ENCODE peak calls at places on chromosomes 16 and 17, in four cellular contexts. One of them, this sample, is unnamed.

GRCh38 chr16:14538604-14539003 is 91.5 kb downstream of the PARN start:
- DNase-seq in transverse colon: no peak
- DNase-seq in IMR-90: no peak
- DNase-seq in body of pancreas: no peak
- DNase-seq in this sample: no peak

GRCh38 chr16:11836653-11837244 is 14.6 kb downstream of the RSL1D1 start:
- DNase-seq in transverse colon: no peak
- DNase-seq in IMR-90: peak
- DNase-seq in body of pancreas: no peak
- DNase-seq in this sample: no peak

GRCh38 chr16:21260870-21261791 is 17.0 kb downstream of the CRYM start:
- DNase-seq in body of pancreas: peak
- DNase-seq in transverse colon: peak
- DNase-seq in IMR-90: peak
- DNase-seq in this sample: no peak

GRCh38 chr16:26963109-26963508 is 103.6 kb upstream of the C16orf82 start:
- DNase-seq in body of pancreas: no peak
- DNase-seq in IMR-90: peak
- DNase-seq in transverse colon: peak
- DNase-seq in this sample: no peak

GRCh38 chr16:802914-803750 is 2.6 kb upstream of the GNG13 start:
- DNase-seq in body of pancreas: no peak
- DNase-seq in transverse colon: no peak
- DNase-seq in IMR-90: no peak
- DNase-seq in this sample: no peak

GRCh38 chr16:50263940-50264929 is 2.1 kb upstream of the ADCY7 start:
- DNase-seq in transverse colon: no peak
- DNase-seq in IMR-90: peak
- DNase-seq in body of pancreas: no peak
- DNase-seq in this sample: peak

GRCh38 chr17:57284984-57285646 is 28.8 kb downstream of the MSI2 start:
- DNase-seq in transverse colon: peak
- DNase-seq in body of pancreas: no peak
- DNase-seq in IMR-90: no peak
- DNase-seq in this sample: no peak

GRCh38 chr17:13415877-13416416 is 185.8 kb downstream of the HS3ST3A1 start:
- DNase-seq in IMR-90: peak
- DNase-seq in body of pancreas: peak
- DNase-seq in transverse colon: peak
- DNase-seq in this sample: no peak

GRCh38 chr17:19457830-19458271 is 46.8 kb downstream of the RNF112 start:
- DNase-seq in transverse colon: no peak
- DNase-seq in IMR-90: no peak
- DNase-seq in body of pancreas: no peak
- DNase-seq in this sample: peak

GRCh38 chr17:17412331-17412730 is 64.5 kb upstream of the MED9 start:
- DNase-seq in transverse colon: no peak
- DNase-seq in body of pancreas: no peak
- DNase-seq in IMR-90: peak
- DNase-seq in this sample: no peak

GRCh38 chr17:82050152-82050760 is 1.4 kb downstream of the RFNG start:
- DNase-seq in body of pancreas: no peak
- DNase-seq in transverse colon: no peak
- DNase-seq in IMR-90: no peak
- DNase-seq in this sample: no peak

GRCh38 chr16:57510016-57510871 is 24.0 kb upstream of the DOK4 start:
- DNase-seq in body of pancreas: no peak
- DNase-seq in transverse colon: no peak
- DNase-seq in IMR-90: no peak
- DNase-seq in this sample: no peak

GRCh38 chr17:19238167-19238505 is 970 bp downstream of the EPN2 start:
- DNase-seq in transverse colon: peak
- DNase-seq in body of pancreas: peak
- DNase-seq in IMR-90: no peak
- DNase-seq in this sample: peak

GRCh38 chr17:27651411-27652345 is 20.7 kb downstream of the LGALS9 start:
- DNase-seq in transverse colon: peak
- DNase-seq in body of pancreas: peak
- DNase-seq in IMR-90: peak
- DNase-seq in this sample: peak

GRCh38 chr17:43169561-43170139 is 1.4 kb upstream of the NBR1 start:
- DNase-seq in body of pancreas: peak
- DNase-seq in transverse colon: peak
- DNase-seq in IMR-90: peak
- DNase-seq in this sample: peak

GRCh38 chr17:50853015-50853615 is 13.0 kb downstream of the TOB1 start:
- DNase-seq in body of pancreas: no peak
- DNase-seq in IMR-90: no peak
- DNase-seq in transverse colon: no peak
- DNase-seq in this sample: no peak

DNA sequence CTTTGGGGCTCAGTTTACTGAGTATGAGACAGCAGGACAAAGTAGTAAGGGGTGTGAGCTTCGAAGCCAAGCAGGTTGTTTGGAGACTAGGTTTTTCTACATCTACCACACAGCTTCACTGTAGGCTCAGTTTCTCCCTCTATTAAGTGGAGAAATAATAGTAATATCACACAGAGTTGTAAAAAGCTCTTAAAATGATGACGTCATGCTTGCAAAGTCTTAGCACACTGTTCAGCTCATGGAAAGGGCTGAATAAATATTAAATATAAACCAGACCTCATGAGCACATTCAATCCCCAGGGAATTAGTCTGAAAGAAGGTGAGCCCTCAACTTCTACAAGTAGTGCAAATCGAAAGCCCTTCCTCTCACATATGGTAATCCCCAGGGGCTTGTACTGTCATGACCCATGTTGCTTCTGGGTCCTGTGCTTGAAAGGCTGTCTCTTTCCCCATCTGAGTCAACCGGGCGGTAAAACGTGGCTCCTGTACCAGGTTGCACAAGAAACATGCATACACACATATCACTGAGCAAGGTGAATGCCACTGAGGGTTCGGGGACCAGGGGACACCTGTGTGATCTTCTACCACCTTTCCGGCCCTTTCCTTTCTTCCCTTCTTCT is 384.4 kb downstream of the CDH13 start:
- DNase-seq in IMR-90: no peak
- DNase-seq in body of pancreas: no peak
- DNase-seq in transverse colon: no peak
- DNase-seq in this sample: peak
- H3K4me3 ChIP-seq in IMR-90: no peak
- H3K4me3 ChIP-seq in body of pancreas: no peak
- H3K4me3 ChIP-seq in transverse colon: no peak
- H3K4me3 ChIP-seq in this sample: no peak

DNA sequence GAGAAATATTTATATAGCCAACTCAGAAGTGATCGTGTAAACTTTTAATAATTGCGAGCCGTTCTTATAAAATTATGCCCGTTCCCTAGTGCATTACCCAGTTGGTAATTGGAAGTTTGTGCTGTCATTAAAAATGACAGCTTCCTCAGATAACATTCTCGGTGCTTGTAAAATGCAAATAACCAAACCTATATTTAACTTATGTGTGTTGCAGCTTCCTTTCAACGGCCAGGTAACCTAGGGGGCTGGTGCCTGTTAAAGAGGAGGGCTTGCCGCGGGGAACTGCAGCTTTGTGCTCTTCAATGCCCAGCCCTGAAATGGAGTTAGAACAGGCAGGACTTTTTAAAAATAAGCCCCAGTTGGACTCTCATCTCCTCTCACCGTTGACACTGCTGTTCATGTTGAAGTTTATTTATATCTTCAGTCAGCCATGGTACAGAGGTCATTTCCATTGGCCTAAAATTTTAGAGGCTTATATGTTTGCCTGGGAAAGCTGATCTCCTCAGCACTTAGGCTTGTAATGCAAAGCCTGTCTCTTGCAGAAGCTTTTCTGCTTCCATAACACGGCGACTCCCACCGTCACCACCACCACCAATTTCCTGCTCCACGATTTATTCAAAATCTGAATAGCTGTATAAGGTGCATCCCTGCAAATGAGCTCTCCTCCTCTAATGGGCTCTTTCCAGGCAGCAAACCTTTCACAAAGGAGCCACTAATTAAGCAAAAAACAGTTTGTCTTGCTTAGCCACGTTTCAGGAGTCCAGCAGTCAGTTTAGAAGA is 74.7 kb downstream of the RPA1 start:
- DNase-seq in transverse colon: no peak
- DNase-seq in body of pancreas: no peak
- DNase-seq in IMR-90: no peak
- DNase-seq in this sample: no peak
- TF ChIP-seq POLR2A in transverse colon: no peak
- TF ChIP-seq POLR2A in body of pancreas: no peak
- TF ChIP-seq POLR2A in IMR-90: no peak
- TF ChIP-seq POLR2A in this sample: no peak

DNA sequence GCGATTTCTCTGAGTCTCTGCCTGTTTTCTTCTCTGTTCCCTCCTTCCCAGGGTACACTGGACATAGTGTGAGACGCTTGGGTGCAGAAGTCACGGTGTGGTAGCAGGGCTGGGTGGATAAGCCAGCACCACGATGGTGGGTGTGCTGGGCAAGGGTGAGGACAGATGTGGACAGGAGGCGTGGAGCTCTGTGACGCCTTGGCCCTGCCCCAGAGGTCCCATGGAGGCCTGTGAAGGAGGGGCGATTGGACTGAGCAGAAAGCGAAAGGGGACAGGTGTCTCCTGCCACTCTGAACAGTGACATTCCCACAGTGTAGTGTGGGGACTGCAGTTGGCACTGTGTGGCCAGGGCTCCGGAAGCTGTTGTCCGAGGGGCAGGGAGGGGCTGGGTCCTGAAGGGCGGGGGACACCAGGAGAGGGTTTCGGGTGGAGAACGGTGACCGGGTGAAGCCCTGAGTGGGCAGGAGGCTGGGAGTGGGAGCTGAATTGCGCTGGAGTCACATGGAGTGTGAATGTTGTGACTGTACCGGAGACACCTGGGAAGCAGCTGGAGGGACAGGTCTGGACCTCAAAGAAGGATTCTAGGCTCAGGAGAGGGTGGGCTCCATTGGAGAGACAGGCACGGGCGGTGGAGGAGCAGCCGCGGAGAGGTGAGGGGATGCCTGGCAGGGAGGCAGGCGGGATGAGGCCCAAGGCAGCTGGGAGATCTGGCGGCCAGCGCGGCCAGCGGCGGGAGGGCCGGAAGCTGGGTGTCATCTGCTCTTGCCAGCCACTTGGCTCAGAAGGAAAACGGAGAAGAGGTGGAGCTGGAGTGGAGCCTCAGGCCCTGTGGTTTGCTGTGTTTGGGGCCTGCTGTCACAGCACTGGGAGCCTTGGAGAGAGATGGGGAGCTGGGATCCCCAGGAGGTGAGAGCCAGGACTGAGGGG is 7.5 kb downstream of the TBC1D24 start:
- DNase-seq in body of pancreas: peak
- DNase-seq in transverse colon: peak
- DNase-seq in IMR-90: peak
- DNase-seq in this sample: peak
- H3K4me3 ChIP-seq in body of pancreas: no peak
- H3K4me3 ChIP-seq in transverse colon: peak
- H3K4me3 ChIP-seq in IMR-90: peak
- H3K4me3 ChIP-seq in this sample: no peak

GRCh38 chr16:85567101-85567866 is 45.8 kb upstream of the GSE1 start:
- DNase-seq in body of pancreas: no peak
- DNase-seq in transverse colon: peak
- DNase-seq in IMR-90: no peak
- DNase-seq in this sample: no peak
- TF ChIP-seq POLR2A in body of pancreas: no peak
- TF ChIP-seq POLR2A in transverse colon: no peak
- TF ChIP-seq POLR2A in IMR-90: no peak
- TF ChIP-seq POLR2A in this sample: no peak

GRCh38 chr16:23145186-23145585 is 4.1 kb downstream of the USP31 start:
- DNase-seq in body of pancreas: no peak
- DNase-seq in transverse colon: no peak
- DNase-seq in IMR-90: no peak
- DNase-seq in this sample: no peak

GRCh38 chr16:23146877-23147601 is 2.2 kb downstream of the USP31 start:
- DNase-seq in IMR-90: no peak
- DNase-seq in transverse colon: no peak
- DNase-seq in body of pancreas: no peak
- DNase-seq in this sample: no peak

GRCh38 chr16:23147666-23148065 is 1.6 kb downstream of the USP31 start:
- DNase-seq in IMR-90: no peak
- DNase-seq in transverse colon: no peak
- DNase-seq in body of pancreas: no peak
- DNase-seq in this sample: no peak

GRCh38 chr16:23143391-23143790 is 5.9 kb downstream of the USP31 start:
- DNase-seq in IMR-90: no peak
- DNase-seq in body of pancreas: no peak
- DNase-seq in transverse colon: no peak
- DNase-seq in this sample: no peak

GRCh38 chr16:23145608-23146007 is 3.6 kb downstream of the USP31 start:
- DNase-seq in transverse colon: no peak
- DNase-seq in IMR-90: peak
- DNase-seq in body of pancreas: no peak
- DNase-seq in this sample: peak
- H3K4me3 ChIP-seq in transverse colon: no peak
- H3K4me3 ChIP-seq in IMR-90: no peak
- H3K4me3 ChIP-seq in body of pancreas: no peak
- H3K4me3 ChIP-seq in this sample: no peak

GRCh38 chr16:67892899-67893790 is at the start of gene PSKH1:
- DNase-seq in body of pancreas: peak
- DNase-seq in transverse colon: peak
- DNase-seq in IMR-90: peak
- DNase-seq in this sample: peak
- TF ChIP-seq POLR2A in body of pancreas: peak
- TF ChIP-seq POLR2A in transverse colon: no peak
- TF ChIP-seq POLR2A in IMR-90: peak
- TF ChIP-seq POLR2A in this sample: peak

DNA sequence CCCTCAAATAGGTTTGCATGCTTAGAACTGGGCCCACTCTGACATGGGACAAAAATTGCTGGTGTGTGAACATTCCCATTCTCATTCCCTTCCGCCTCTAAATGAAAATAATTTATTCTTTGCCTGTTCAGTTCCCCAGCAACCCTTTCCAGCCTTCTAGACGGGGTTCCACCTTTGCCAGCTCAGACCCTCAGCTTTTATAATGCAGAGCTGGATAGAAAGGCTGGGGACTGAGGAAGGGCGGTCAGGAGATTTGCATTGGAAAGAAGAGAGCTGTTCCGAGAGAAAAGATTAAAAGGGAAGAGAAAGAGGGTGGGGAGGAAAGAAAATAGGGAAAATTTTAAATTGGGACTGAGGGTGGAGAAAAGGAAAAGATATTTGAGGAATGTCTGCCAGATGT is 151.1 kb upstream of the WSCD1 start:
- DNase-seq in transverse colon: no peak
- DNase-seq in IMR-90: no peak
- DNase-seq in body of pancreas: no peak
- DNase-seq in this sample: peak
- H3K4me3 ChIP-seq in transverse colon: no peak
- H3K4me3 ChIP-seq in IMR-90: no peak
- H3K4me3 ChIP-seq in body of pancreas: no peak
- H3K4me3 ChIP-seq in this sample: no peak

This sample was measured in lower leg skin.